ENCODE peak calls at places on chromosome 4, in eight cellular contexts. G, Z, O, Q, X, J, I and H are unnamed samples. For H3K4me1, the result is how much of the 10 kb centered on the place peaks cover.

GRCh38 chr4:101777431-101777830 is 13.1 kb upstream of the BANK1 start:
- DNase-seq in Q (no peak), Z (no peak), I (no peak), J (no peak), G (no peak), X (no peak), O (no peak), H (no peak)

GRCh38 chr4:83618431-83618830 is 82.5 kb downstream of the GPAT3 start:
- DNase-seq in O (peak), I (no peak), G (peak), X (no peak), J (no peak), Z (no peak), Q (no peak), H (no peak)

GRCh38 chr4:80070880-80071620 is 2.0 kb downstream of the ANTXR2 start:
- DNase-seq in J (no peak), X (peak), O (no peak), Q (no peak), Z (no peak), I (no peak), G (no peak), H (no peak)

GRCh38 chr4:1012031-1012739 is 759 bp downstream of the FGFRL1 start:
- DNase-seq in X (peak), I (peak), G (no peak), J (no peak), O (peak), Z (no peak), Q (peak), H (no peak)

GRCh38 chr4:10053635-10054453 is 32.5 kb upstream of the SLC2A9 start:
- DNase-seq in J (no peak), O (no peak), Z (no peak), Q (no peak), I (peak), X (no peak), G (no peak), H (no peak)

GRCh38 chr4:136741468-136741867 is 790.8 kb downstream of the PCDH18 start:
- DNase-seq in O (no peak), G (no peak), Z (no peak), I (no peak), Q (no peak), J (no peak), X (no peak), H (no peak)

GRCh38 chr4:56656346-56656643 is 24.8 kb downstream of the HOPX start:
- DNase-seq in I (peak), O (no peak), X (no peak), J (no peak), Q (no peak), G (no peak), Z (no peak), H (no peak)

GRCh38 chr4:174423257-174423944 is 98.9 kb downstream of the HPGD start:
- DNase-seq in J (no peak), G (peak), I (no peak), X (peak), Q (no peak), Z (peak), O (no peak), H (no peak)

GRCh38 chr4:89256203-89256800 is 51.3 kb downstream of the GPRIN3 start:
- DNase-seq in I (no peak), Z (no peak), O (no peak), J (no peak), X (no peak), Q (no peak), G (no peak), H (no peak)

GRCh38 chr4:16686195-16686594 is 212.2 kb downstream of the LDB2 start:
- DNase-seq in J (no peak), Z (no peak), I (no peak), Q (no peak), G (no peak), X (no peak), O (no peak), H (no peak)

GRCh38 chr4:130632731-130633604 is 1537.0 kb downstream of the C4orf33 start:
- DNase-seq in J (no peak), Q (no peak), O (no peak), I (no peak), Z (no peak), X (peak), G (no peak), H (no peak)

GRCh38 chr4:184599492-184600135 is 49.6 kb downstream of the CASP3 start:
- DNase-seq in G (no peak), Z (no peak), I (no peak), X (no peak), Q (no peak), O (no peak), J (no peak), H (no peak)

GRCh38 chr4:85829276-85830051 is 354.5 kb downstream of the ARHGAP24 start:
- DNase-seq in J (no peak), G (no peak), I (no peak), O (no peak), Z (no peak), Q (no peak), X (peak), H (no peak)
- H3K4me1 ChIP-seq in J (half or more), G (under half), I (under half), O (under half), Z (under half), Q (under half), X (under half), H (under half)

GRCh38 chr4:107478327-107478946 is 241.6 kb downstream of the PAPSS1 start:
- DNase-seq in O (no peak), Z (no peak), G (no peak), X (no peak), J (no peak), I (no peak), Q (no peak), H (no peak)

GRCh38 chr4:107482546-107482945 is 237.5 kb downstream of the PAPSS1 start:
- DNase-seq in O (no peak), G (no peak), I (no peak), X (no peak), Z (no peak), Q (no peak), J (no peak), H (no peak)
- H3K4me1 ChIP-seq in O (under half), G (under half), I (under half), X (under half), Z (under half), Q (under half), J (under half), H (under half)

DNA sequence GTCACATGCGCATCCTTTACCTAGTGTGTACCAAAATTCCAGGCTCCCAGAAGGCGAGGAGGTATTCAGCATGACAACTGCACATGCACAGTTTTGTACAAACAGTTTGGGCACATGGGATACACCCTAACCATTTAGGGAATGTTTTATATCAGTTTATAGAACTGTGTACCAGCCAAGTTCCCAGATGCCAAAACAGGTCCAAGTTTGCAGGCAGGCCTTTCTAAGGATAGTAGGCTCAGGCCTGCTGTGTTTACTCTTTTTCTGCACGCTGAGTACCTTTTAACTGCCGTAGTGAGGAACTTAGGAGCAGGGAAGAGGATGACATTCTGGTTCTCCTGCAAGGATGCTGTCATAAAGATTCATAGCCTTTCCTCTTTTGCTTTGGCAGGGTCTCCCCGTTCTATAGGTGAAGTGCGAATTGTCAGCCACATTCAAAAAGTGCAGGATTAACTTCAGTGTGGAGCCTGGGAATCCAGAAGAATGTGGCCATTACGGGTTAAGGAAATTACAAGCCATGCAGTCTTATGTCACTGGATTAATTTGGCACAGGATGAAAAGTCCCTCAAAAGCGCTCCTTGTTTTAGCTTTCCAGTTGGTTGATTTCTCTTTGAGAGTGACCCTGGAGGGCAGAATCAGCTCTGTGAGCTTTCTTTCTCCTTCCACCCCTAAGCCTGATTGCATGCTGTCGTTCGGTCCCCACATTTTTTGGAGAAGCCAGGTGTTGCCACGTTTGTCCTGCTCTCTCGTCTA is 259.8 kb downstream of the ARHGAP10 start:
- DNase-seq in X (no peak), G (no peak), J (no peak), Q (no peak), I (no peak), Z (no peak), O (no peak), H (no peak)
- H3K4me1 ChIP-seq in X (under half), G (under half), J (under half), Q (under half), I (under half), Z (under half), O (under half), H (under half)

GRCh38 chr4:54737421-54737820 is 79.7 kb downstream of the KIT start:
- DNase-seq in G (no peak), Z (no peak), I (no peak), J (no peak), X (no peak), Q (no peak), O (no peak), H (no peak)
- H3K4me1 ChIP-seq in G (under half), Z (under half), I (under half), J (under half), X (under half), Q (under half), O (under half), H (under half)

DNA sequence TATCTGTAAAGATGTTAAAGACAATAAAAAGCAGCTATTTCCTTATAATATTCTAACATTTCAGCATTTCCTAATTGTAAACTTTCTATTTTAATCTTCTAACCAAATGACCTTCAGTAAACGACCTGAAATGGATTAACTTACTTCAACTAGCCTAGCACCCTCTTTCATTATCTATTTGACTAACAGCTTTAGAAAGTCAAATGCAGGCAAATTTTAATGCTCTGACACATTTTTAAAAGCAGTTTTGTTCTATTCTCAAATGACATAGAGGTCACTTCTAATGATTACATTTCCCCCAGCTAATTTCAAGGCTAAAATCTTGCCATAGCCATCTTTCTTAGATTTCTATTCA is 41.9 kb downstream of the SLC7A11 start:
- DNase-seq in Z (no peak), X (no peak), G (no peak), I (no peak), J (no peak), O (no peak), Q (no peak), H (no peak)
- H3K4me1 ChIP-seq in Z (under half), X (under half), G (under half), I (under half), J (under half), O (under half), Q (under half), H (under half)

GRCh38 chr4:3115637-3116300 is 41.3 kb downstream of the HTT start:
- DNase-seq in G (no peak), Z (no peak), Q (no peak), X (no peak), I (no peak), O (no peak), J (no peak), H (no peak)

GRCh38 chr4:3116955-3117354 is 42.5 kb downstream of the HTT start:
- DNase-seq in I (no peak), G (no peak), X (no peak), Q (no peak), Z (no peak), O (no peak), J (no peak), H (no peak)

GRCh38 chr4:3112979-3113469 is 38.5 kb downstream of the HTT start:
- DNase-seq in I (no peak), O (no peak), X (no peak), Q (no peak), G (no peak), J (no peak), Z (no peak), H (no peak)

GRCh38 chr4:3112241-3112978 is 37.9 kb downstream of the HTT start:
- DNase-seq in O (no peak), Q (no peak), G (no peak), J (no peak), Z (no peak), I (no peak), X (no peak), H (no peak)

GRCh38 chr4:3114377-3114776 is 39.9 kb downstream of the HTT start:
- DNase-seq in G (no peak), Q (no peak), X (peak), Z (no peak), O (no peak), J (no peak), I (no peak), H (no peak)
- H3K4me1 ChIP-seq in G (under half), Q (under half), X (under half), Z (under half), O (under half), J (under half), I (under half), H (under half)

GRCh38 chr4:25810815-25811690 is 51.7 kb downstream of the SEL1L3 start:
- DNase-seq in O (no peak), G (no peak), I (peak), J (no peak), X (no peak), Z (no peak), Q (no peak), H (no peak)
- H3K4me1 ChIP-seq in O (under half), G (under half), I (under half), J (under half), X (under half), Z (under half), Q (under half), H (under half)